ENCODE peak calls at places on chromosomes 3 and 15, in five cellular contexts. F, P, N, J and X are unnamed samples.

GRCh38 chr15:70292511-70292760 is 194.7 kb upstream of the TLE3 start:
- DNase-seq in P (no peak), F (no peak), N (no peak), J (no peak), X (no peak)

GRCh38 chr15:72011291-72011940 is 106.5 kb downstream of the MYO9A start:
- DNase-seq in F (no peak), P (no peak), N (no peak), J (no peak), X (no peak)

GRCh38 chr3:18097473-18097872 is 327.7 kb downstream of the SATB1 start:
- DNase-seq in P (no peak), N (no peak), F (no peak), J (no peak), X (no peak)

GRCh38 chr3:13620776-13621365 is 71.9 kb downstream of the FBLN2 start:
- DNase-seq in N (no peak), J (no peak), F (no peak), P (no peak), X (no peak)

GRCh38 chr3:140715035-140715434 is 37.2 kb downstream of the TRIM42 start:
- DNase-seq in F (no peak), N (no peak), J (peak), P (no peak), X (no peak)

GRCh38 chr15:84112025-84112424 is 123.5 kb upstream of the GOLGA6L4 start:
- DNase-seq in N (no peak), J (no peak), F (peak), P (no peak), X (no peak)

GRCh38 chr3:172984938-172985337 is 156.1 kb downstream of the SPATA16 start:
- DNase-seq in P (no peak), N (no peak), J (no peak), F (no peak), X (no peak)

GRCh38 chr15:58407786-58408185 is 24.0 kb upstream of the LIPC start:
- DNase-seq in J (peak), N (no peak), P (peak), F (no peak), X (no peak)

GRCh38 chr3:24683511-24684384 is 189.1 kb upstream of the THRB start:
- DNase-seq in N (peak), P (peak), F (peak), J (peak), X (peak)

GRCh38 chr3:52463420-52463819 is 8.0 kb downstream of the NISCH start:
- DNase-seq in P (no peak), J (no peak), F (no peak), N (no peak), X (no peak)